ENCODE peak calls at places on chromosomes 7 and 10, in ten cellular contexts. D is HCT116, I is BJ, Q is spleen, W is neural progenitor cell, G is cardiac muscle cell, L is endodermal cell, N is tibial artery, Y is bronchial epithelial cell, O is lower lobe of right lung. T is an unnamed sample. For H3K27me3, the result is how much of the 10 kb centered on the place peaks cover.

GRCh38 chr7:91089382-91089963 is 174.8 kb upstream of the FZD1 start:
- DNase-seq in I (no peak), D (peak), Q (no peak), N (no peak), O (no peak), G (peak), L (no peak), Y (peak), W (peak), T (no peak)

GRCh38 chr10:95314519-95314918 is 23.7 kb upstream of the PDLIM1 start:
- DNase-seq in Y (no peak), I (no peak), O (no peak), L (no peak), G (no peak), W (no peak), N (no peak), D (no peak), Q (no peak), T (no peak)

GRCh38 chr10:5818894-5819293 is 5.7 kb upstream of the GDI2 start:
- DNase-seq in Y (no peak), D (no peak), N (no peak), W (no peak), L (no peak), Q (peak), I (no peak), O (no peak), G (no peak), T (no peak)

GRCh38 chr7:97722386-97722785 is 9.5 kb upstream of the TAC1 start:
- DNase-seq in D (no peak), O (no peak), Y (no peak), N (no peak), L (no peak), Q (no peak), I (no peak), W (no peak), G (no peak), T (no peak)

GRCh38 chr7:25906760-25907159 is 245.2 kb upstream of the NFE2L3 start:
- DNase-seq in I (no peak), L (no peak), Y (no peak), W (no peak), G (no peak), N (no peak), O (no peak), Q (no peak), D (no peak), T (no peak)

GRCh38 chr7:32259917-32260596 is 189.8 kb upstream of the PDE1C start:
- DNase-seq in W (no peak), G (no peak), Y (no peak), Q (no peak), D (no peak), N (no peak), O (no peak), I (no peak), L (no peak), T (no peak)

GRCh38 chr10:84264611-84265141 is 19.8 kb downstream of the RGR start:
- DNase-seq in Q (peak), W (peak), Y (peak), G (peak), L (peak), O (peak), N (peak), D (peak), I (no peak), T (peak)

GRCh38 chr7:44969049-44969700 is 9.6 kb downstream of the MYO1G start:
- DNase-seq in W (no peak), O (no peak), I (no peak), N (peak), G (no peak), Y (no peak), L (no peak), D (no peak), Q (peak), T (no peak)

GRCh38 chr10:93319855-93320254 is 162.3 kb downstream of the MYOF start:
- DNase-seq in G (no peak), Y (no peak), W (no peak), N (no peak), O (no peak), I (peak), L (no peak), Q (no peak), D (no peak), T (no peak)

GRCh38 chr7:93142127-93142526 is 6.1 kb downstream of the SAMD9L start:
- DNase-seq in N (no peak), Y (peak), I (no peak), G (no peak), L (no peak), Q (no peak), D (no peak), W (no peak), O (no peak), T (no peak)

GRCh38 chr7:26658698-26659084 is 205.7 kb downstream of the SKAP2 start:
- DNase-seq in O (no peak), Y (no peak), L (no peak), Q (no peak), D (no peak), W (peak), I (no peak), N (no peak), G (no peak), T (no peak)

GRCh38 chr7:46603296-46603701 is 682.2 kb upstream of the IGFBP3 start:
- DNase-seq in D (no peak), Y (no peak), Q (no peak), G (no peak), I (no peak), N (peak), O (no peak), L (no peak), W (no peak), T (peak)

GRCh38 chr7:91564101-91564500 is 299.9 kb downstream of the FZD1 start:
- DNase-seq in W (no peak), Y (no peak), G (no peak), D (no peak), O (no peak), Q (no peak), N (no peak), L (no peak), I (no peak), T (no peak)

GRCh38 chr7:130697791-130698190 is 11.4 kb upstream of the TSGA13 start:
- DNase-seq in O (no peak), Y (no peak), I (no peak), G (no peak), Q (no peak), N (no peak), L (no peak), W (no peak), D (no peak), T (no peak)

GRCh38 chr7:23593706-23594105 is 3.5 kb upstream of the CCDC126 start:
- DNase-seq in G (no peak), N (no peak), D (no peak), Q (no peak), W (no peak), O (no peak), Y (no peak), L (no peak), I (no peak), T (no peak)

GRCh38 chr10:125128397-125129075 is 31.8 kb downstream of the CTBP2 start:
- DNase-seq in G (no peak), Q (peak), L (no peak), O (no peak), D (no peak), Y (no peak), N (no peak), W (no peak), I (no peak), T (no peak)

GRCh38 chr7:100509213-100509612 is 25.5 kb downstream of the NYAP1 start:
- DNase-seq in I (peak), O (no peak), W (no peak), Y (peak), Q (no peak), G (peak), L (no peak), D (no peak), N (no peak), T (peak)

GRCh38 chr7:3754488-3755365 is 453.7 kb downstream of the SDK1 start:
- DNase-seq in L (peak), O (no peak), Y (no peak), I (no peak), D (no peak), G (peak), Q (no peak), N (no peak), W (peak), T (peak)

GRCh38 chr7:124840435-124840834 is 74.8 kb upstream of the GPR37 start:
- DNase-seq in O (no peak), N (no peak), G (peak), Q (no peak), L (no peak), D (no peak), I (no peak), W (no peak), Y (no peak), T (no peak)

GRCh38 chr10:62554632-62555199 is 180.5 kb downstream of the ZNF365 start:
- DNase-seq in Q (no peak), O (no peak), I (peak), D (peak), Y (peak), G (peak), W (peak), N (no peak), L (peak), T (peak)

GRCh38 chr10:82628373-82628772 is 753.4 kb downstream of the NRG3 start:
- DNase-seq in I (no peak), D (no peak), W (peak), L (no peak), Y (no peak), O (no peak), G (no peak), N (no peak), Q (no peak), T (no peak)

GRCh38 chr7:146772581-146772980 is 656.0 kb downstream of the CNTNAP2 start:
- DNase-seq in Y (no peak), I (no peak), G (no peak), O (no peak), N (no peak), W (peak), L (peak), D (no peak), Q (no peak), T (no peak)

GRCh38 chr7:1460757-1461639 is 1.7 kb upstream of the MICALL2 start:
- DNase-seq in Y (no peak), D (no peak), G (peak), I (no peak), L (peak), Q (peak), N (peak), O (peak), W (peak), T (no peak)

GRCh38 chr7:157986051-157986450 is 601.6 kb downstream of the PTPRN2 start:
- DNase-seq in W (no peak), G (no peak), O (no peak), Y (no peak), N (no peak), D (no peak), I (no peak), Q (peak), L (no peak), T (no peak)

GRCh38 chr7:22952306-22953011 is 61.5 kb downstream of the HYCC1 start:
- DNase-seq in W (peak), L (peak), D (no peak), Q (no peak), G (no peak), N (no peak), I (no peak), Y (no peak), O (no peak), T (no peak)

GRCh38 chr7:134022512-134022911 is 104.6 kb upstream of the LRGUK start:
- DNase-seq in D (no peak), G (no peak), L (no peak), O (no peak), Y (peak), Q (no peak), I (no peak), N (no peak), W (no peak), T (no peak)

GRCh38 chr7:42378149-42378548 is 141.1 kb upstream of the GLI3 start:
- DNase-seq in W (no peak), L (no peak), O (no peak), N (no peak), Y (no peak), I (no peak), G (no peak), D (no peak), Q (no peak), T (no peak)

GRCh38 chr7:47360301-47360900 is 221.5 kb downstream of the TNS3 start:
- DNase-seq in W (no peak), Y (no peak), Q (peak), G (no peak), L (no peak), O (no peak), N (no peak), I (no peak), D (no peak), T (no peak)

GRCh38 chr10:5013385-5013784 is 9.7 kb upstream of the AKR1C2 start:
- DNase-seq in D (no peak), L (no peak), G (no peak), O (no peak), N (no peak), I (no peak), Q (no peak), Y (peak), W (no peak), T (no peak)

GRCh38 chr7:41247128-41247865 is 455.6 kb downstream of the INHBA start:
- DNase-seq in D (peak), I (no peak), L (no peak), W (no peak), Y (peak), Q (no peak), G (no peak), N (no peak), O (no peak), T (peak)

GRCh38 chr7:79880312-79880711 is 254.3 kb upstream of the GNAI1 start:
- DNase-seq in W (peak), L (no peak), N (no peak), Y (no peak), O (no peak), Q (no peak), G (no peak), I (no peak), D (no peak), T (no peak)

GRCh38 chr10:127993281-127993680 is 86.4 kb downstream of the PTPRE start:
- DNase-seq in O (no peak), I (no peak), W (no peak), D (no peak), L (no peak), N (no peak), G (no peak), Y (no peak), Q (no peak), T (no peak)

GRCh38 chr10:125175807-125176206 is 15.4 kb upstream of the CTBP2 start:
- DNase-seq in D (no peak), O (no peak), Y (no peak), N (no peak), L (peak), G (peak), Q (no peak), I (no peak), W (no peak), T (no peak)

GRCh38 chr7:39890411-39890810 is 59.6 kb upstream of the CDK13 start:
- DNase-seq in O (no peak), Y (no peak), G (no peak), Q (no peak), N (no peak), W (no peak), D (no peak), I (no peak), L (no peak), T (no peak)

GRCh38 chr10:51706225-51706624 is 6.8 kb upstream of the CSTF2T start:
- DNase-seq in N (peak), W (no peak), O (no peak), D (no peak), G (peak), Y (no peak), I (peak), L (no peak), Q (no peak), T (no peak)

GRCh38 chr7:122304604-122304975 is at the start of gene FEZF1:
- DNase-seq in G (no peak), Q (no peak), O (peak), D (peak), L (peak), Y (peak), I (no peak), N (no peak), W (peak), T (no peak)

GRCh38 chr7:24824400-24824799 is 67.1 kb upstream of the GSDME start:
- DNase-seq in N (no peak), O (no peak), W (no peak), Y (no peak), I (no peak), Q (no peak), D (peak), G (no peak), L (no peak), T (no peak)

GRCh38 chr7:24824896-24825295 is 67.6 kb upstream of the GSDME start:
- DNase-seq in Q (no peak), Y (no peak), W (no peak), O (no peak), G (no peak), L (no peak), I (no peak), N (no peak), D (no peak), T (no peak)

GRCh38 chr7:24820730-24821044 is 63.4 kb upstream of the GSDME start:
- DNase-seq in W (no peak), Y (no peak), L (no peak), G (peak), Q (no peak), D (no peak), N (no peak), I (peak), O (no peak), T (no peak)

GRCh38 chr7:24819916-24820689 is 62.8 kb upstream of the GSDME start:
- DNase-seq in Q (peak), W (peak), I (peak), N (peak), O (peak), D (peak), L (peak), Y (peak), G (peak), T (peak)

GRCh38 chr7:24821045-24821853 is 64.0 kb upstream of the GSDME start:
- DNase-seq in Q (peak), W (no peak), G (peak), N (no peak), I (peak), D (peak), L (no peak), Y (peak), O (peak), T (peak)
- TF ChIP-seq CTCF in Q (no peak), W (no peak), G (peak), N (no peak), I (peak), D (no peak), L (no peak), Y (peak), O (no peak), T (peak)

DNA sequence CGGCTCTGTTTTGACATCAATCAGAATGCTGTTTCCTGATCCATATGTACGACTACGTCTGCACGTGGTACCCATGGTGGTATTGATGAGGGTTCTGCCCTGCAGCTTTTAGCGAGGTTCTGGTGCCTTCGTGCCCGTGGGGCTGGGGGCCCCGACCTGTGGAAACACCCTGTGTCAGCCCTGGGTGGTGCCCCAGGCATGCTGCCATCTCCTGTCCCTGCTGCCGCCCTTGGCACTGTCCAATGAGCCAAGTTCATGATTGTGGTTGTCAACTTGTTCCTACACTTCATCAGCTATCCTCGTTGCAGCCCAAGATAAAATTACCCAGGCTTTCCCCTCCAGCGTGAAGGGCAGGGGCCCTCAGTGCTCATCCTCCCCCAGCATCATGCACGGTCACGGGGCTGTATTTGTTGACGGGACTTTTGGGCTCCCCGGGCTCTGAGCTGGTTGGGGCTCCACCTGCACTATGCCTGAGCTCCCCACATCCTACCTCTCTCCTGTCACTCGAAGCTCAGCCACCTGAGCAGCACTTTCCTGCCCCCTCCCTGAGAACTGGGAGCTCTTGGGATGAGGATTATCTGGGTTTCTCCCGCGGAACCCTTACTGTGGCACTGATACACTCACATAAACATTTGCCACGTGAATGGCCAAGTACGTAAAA is 7.7 kb upstream of the DPYSL4 start:
- DNase-seq in L (no peak), I (no peak), W (no peak), Q (peak), Y (no peak), D (no peak), G (no peak), N (no peak), O (no peak), T (no peak)
- H3K27me3 ChIP-seq in L (half or more), I (under half), W (half or more), Q (under half), Y (under half), D (under half), G (half or more), N (under half), O (under half), T (under half)

GRCh38 chr7:116403265-116403664 is 96.3 kb upstream of the CAV2 start:
- DNase-seq in Y (no peak), N (no peak), I (peak), D (no peak), Q (no peak), O (no peak), G (no peak), L (no peak), W (no peak), T (no peak)
- H3K4me3 ChIP-seq in Y (no peak), N (no peak), I (no peak), D (no peak), Q (no peak), O (no peak), G (no peak), L (no peak), W (no peak), T (no peak)

DNA sequence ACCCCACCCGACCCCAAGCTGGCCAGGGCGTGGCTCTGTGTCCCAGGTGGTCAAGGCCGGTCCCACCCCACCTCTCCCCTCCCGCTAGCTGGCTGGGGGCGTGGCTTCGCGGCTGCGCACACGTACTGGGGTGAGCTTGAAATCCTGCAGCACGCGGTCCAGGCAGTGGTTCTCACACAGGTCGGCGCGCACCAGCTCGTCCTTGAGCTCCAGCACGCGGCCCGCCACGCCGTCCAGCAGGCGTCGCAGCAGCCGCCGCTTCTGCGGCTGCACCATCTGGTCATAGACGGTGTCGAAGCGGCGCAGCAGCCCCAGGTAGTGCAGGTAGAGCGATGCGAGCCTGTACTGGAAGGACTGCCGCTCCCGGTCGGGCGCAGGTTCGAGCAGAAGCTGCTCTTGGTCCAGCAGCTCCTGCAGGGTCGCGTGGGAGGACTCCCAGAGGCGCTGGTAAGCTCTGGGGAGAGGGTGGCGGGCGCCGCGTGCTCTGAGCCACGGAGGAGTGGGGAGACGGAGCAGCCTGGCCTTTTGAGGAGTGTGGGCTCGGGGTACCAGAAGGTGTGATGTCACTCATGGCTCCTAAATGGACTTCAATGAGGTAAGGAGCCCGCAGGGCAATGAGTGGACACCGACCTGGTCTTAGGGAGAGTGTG is 5.8 kb downstream of the H2BK1 start:
- DNase-seq in L (no peak), Y (no peak), Q (no peak), W (no peak), D (no peak), G (no peak), N (no peak), I (no peak), O (no peak), T (no peak)
- TF ChIP-seq CTCF in L (no peak), Y (peak), Q (no peak), W (no peak), D (no peak), G (peak), N (no peak), I (peak), O (no peak), T (no peak)

DNA sequence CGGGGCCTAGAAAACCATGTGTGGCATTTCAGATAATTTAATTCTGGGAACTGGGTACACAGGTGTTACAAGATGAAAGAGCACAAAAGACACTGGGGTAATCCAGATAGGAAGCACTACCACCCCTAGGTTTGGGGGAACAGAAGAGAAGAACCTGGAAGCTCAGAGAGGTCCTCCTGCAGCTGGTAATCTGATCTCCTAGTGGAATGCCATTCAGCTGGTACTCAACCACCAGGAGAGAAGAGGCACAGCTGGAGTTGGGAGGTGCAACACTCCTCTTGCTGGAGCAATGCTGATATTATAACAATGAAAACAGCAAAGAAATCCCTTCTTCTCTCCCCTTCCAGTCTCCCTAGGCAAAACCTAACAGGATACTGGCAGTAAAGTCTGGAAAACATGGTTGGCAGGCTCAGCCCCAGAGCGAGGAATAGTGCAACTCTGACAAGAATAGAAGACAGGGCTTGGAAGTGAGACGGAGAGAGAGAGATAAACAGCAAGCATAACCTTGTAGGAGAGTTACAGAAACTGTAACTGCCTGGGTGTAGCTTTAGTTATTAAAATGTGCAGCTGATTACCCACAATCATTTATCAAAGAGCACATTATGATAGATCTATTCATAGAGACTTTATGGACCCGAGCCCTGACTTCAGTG is 35.0 kb downstream of the NRF1 start:
- DNase-seq in D (no peak), W (peak), N (no peak), Q (no peak), I (no peak), L (peak), O (no peak), G (no peak), Y (no peak), T (no peak)
- H3K27me3 ChIP-seq in D (under half), W (under half), N (under half), Q (under half), I (under half), L (under half), O (under half), G (under half), Y (under half), T (under half)